ENCODE peak calls at places on chromosomes 6 and 20, in six cellular contexts. One of them, this sample, is unnamed.

GRCh38 chr6:14876778-14877613 is 368.9 kb upstream of the JARID2 start:
- DNase-seq in H1: no peak
- DNase-seq in K562: no peak
- DNase-seq in HepG2: no peak
- DNase-seq in GM12878: peak
- DNase-seq in GM12892: no peak
- DNase-seq in this sample: no peak

GRCh38 chr6:138577151-138577915 is 78.0 kb upstream of the NHSL1 start:
- DNase-seq in H1: no peak
- DNase-seq in K562: no peak
- DNase-seq in HepG2: no peak
- DNase-seq in GM12878: peak
- DNase-seq in GM12892: no peak
- DNase-seq in this sample: no peak

GRCh38 chr20:48567145-48567544 is 260.7 kb downstream of the PREX1 start:
- DNase-seq in H1: no peak
- DNase-seq in K562: no peak
- DNase-seq in HepG2: no peak
- DNase-seq in GM12878: no peak
- DNase-seq in GM12892: no peak
- DNase-seq in this sample: no peak

GRCh38 chr20:34927736-34928135 is 27.9 kb downstream of the GSS start:
- DNase-seq in H1: no peak
- DNase-seq in K562: no peak
- DNase-seq in HepG2: no peak
- DNase-seq in GM12878: no peak
- DNase-seq in GM12892: no peak
- DNase-seq in this sample: no peak

GRCh38 chr20:45044084-45044573 is 56.8 kb downstream of the KCNS1 start:
- DNase-seq in H1: peak
- DNase-seq in K562: peak
- DNase-seq in HepG2: peak
- DNase-seq in GM12878: no peak
- DNase-seq in GM12892: no peak
- DNase-seq in this sample: no peak

GRCh38 chr6:40349092-40349491 is 238.1 kb downstream of the LRFN2 start:
- DNase-seq in H1: no peak
- DNase-seq in K562: no peak
- DNase-seq in HepG2: no peak
- DNase-seq in GM12878: no peak
- DNase-seq in GM12892: no peak
- DNase-seq in this sample: no peak

GRCh38 chr6:133314951-133315350 is 73.8 kb downstream of the EYA4 start:
- DNase-seq in H1: no peak
- DNase-seq in K562: no peak
- DNase-seq in HepG2: no peak
- DNase-seq in GM12878: no peak
- DNase-seq in GM12892: no peak
- DNase-seq in this sample: no peak

GRCh38 chr20:38434310-38434741 is 802 bp downstream of the SNHG17 start:
- DNase-seq in H1: no peak
- DNase-seq in K562: no peak
- DNase-seq in HepG2: no peak
- DNase-seq in GM12878: no peak
- DNase-seq in GM12892: no peak
- DNase-seq in this sample: no peak

GRCh38 chr6:79446006-79446405 is 91.2 kb downstream of the LCA5 start:
- DNase-seq in H1: no peak
- DNase-seq in K562: no peak
- DNase-seq in HepG2: no peak
- DNase-seq in GM12878: no peak
- DNase-seq in GM12892: no peak
- DNase-seq in this sample: no peak

GRCh38 chr6:91352878-91353277 is 766.0 kb upstream of the MAP3K7 start:
- DNase-seq in H1: no peak
- DNase-seq in K562: no peak
- DNase-seq in HepG2: no peak
- DNase-seq in GM12878: no peak
- DNase-seq in GM12892: no peak
- DNase-seq in this sample: no peak

GRCh38 chr20:3981132-3981452 is 34.3 kb downstream of the RNF24 start:
- DNase-seq in H1: no peak
- DNase-seq in K562: no peak
- DNase-seq in HepG2: no peak
- DNase-seq in GM12878: no peak
- DNase-seq in GM12892: no peak
- DNase-seq in this sample: no peak

GRCh38 chr6:39029156-39030011 is 19.2 kb upstream of the GLP1R start:
- DNase-seq in H1: no peak
- DNase-seq in K562: peak
- DNase-seq in HepG2: peak
- DNase-seq in GM12878: no peak
- DNase-seq in GM12892: no peak
- DNase-seq in this sample: peak

GRCh38 chr6:1770435-1770843 is 160.7 kb downstream of the FOXC1 start:
- DNase-seq in H1: no peak
- DNase-seq in K562: no peak
- DNase-seq in HepG2: no peak
- DNase-seq in GM12878: peak
- DNase-seq in GM12892: no peak
- DNase-seq in this sample: no peak

GRCh38 chr20:57619053-57619831 is 984 bp downstream of the ZBP1 start:
- DNase-seq in H1: no peak
- DNase-seq in K562: no peak
- DNase-seq in HepG2: no peak
- DNase-seq in GM12878: peak
- DNase-seq in GM12892: no peak
- DNase-seq in this sample: no peak

GRCh38 chr20:21104466-21104761 is 1.7 kb downstream of the LINC00237 start:
- DNase-seq in H1: no peak
- DNase-seq in K562: no peak
- DNase-seq in HepG2: no peak
- DNase-seq in GM12878: no peak
- DNase-seq in GM12892: no peak
- DNase-seq in this sample: no peak

GRCh38 chr6:1404713-1405098 is 15.3 kb downstream of the FOXF2 start:
- DNase-seq in H1: no peak
- DNase-seq in K562: no peak
- DNase-seq in HepG2: no peak
- DNase-seq in GM12878: no peak
- DNase-seq in GM12892: no peak
- DNase-seq in this sample: no peak

DNA sequence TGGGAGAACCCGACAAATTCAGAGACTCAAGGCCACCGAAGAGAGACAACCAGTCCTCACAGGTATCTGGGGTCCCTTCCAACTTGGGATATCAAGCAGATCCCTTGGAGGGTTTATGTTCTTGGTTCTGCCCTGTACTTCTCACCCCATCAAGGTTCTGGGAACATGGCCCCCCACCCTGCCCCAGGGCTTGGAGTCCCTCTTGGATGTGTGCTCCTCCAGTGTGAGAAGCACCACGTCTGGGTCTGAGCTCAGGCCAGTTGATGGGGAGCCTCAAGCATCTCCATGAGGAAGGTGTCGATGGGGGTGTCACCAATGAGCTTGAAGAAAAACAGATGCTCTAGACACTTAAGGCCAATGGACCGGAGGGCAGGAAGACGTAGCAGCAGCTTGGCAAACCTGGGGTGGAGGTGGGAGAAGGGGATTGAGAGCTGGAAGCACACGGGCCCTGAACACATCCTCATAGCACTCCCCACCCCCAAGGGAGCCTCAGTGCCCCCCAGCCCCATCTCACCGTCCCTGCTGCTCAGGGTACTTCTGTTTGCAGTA is 2.2 kb upstream of the COL11A2 start:
- DNase-seq in H1: no peak
- DNase-seq in K562: no peak
- DNase-seq in HepG2: no peak
- DNase-seq in GM12878: no peak
- DNase-seq in GM12892: no peak
- DNase-seq in this sample: no peak
- TF ChIP-seq TAF1 in H1: no peak
- TF ChIP-seq TAF1 in K562: no peak
- TF ChIP-seq TAF1 in HepG2: no peak
- TF ChIP-seq TAF1 in GM12878: no peak
- TF ChIP-seq TAF1 in GM12892: no peak
- TF ChIP-seq TAF1 in this sample: no peak

GRCh38 chr6:157741889-157742615 is 81.0 kb upstream of the SNX9 start:
- DNase-seq in H1: no peak
- DNase-seq in K562: no peak
- DNase-seq in HepG2: no peak
- DNase-seq in GM12878: no peak
- DNase-seq in GM12892: no peak
- DNase-seq in this sample: no peak
- TF ChIP-seq POLR2AphosphoS5 in H1: no peak
- TF ChIP-seq POLR2AphosphoS5 in K562: no peak
- TF ChIP-seq POLR2AphosphoS5 in HepG2: no peak
- TF ChIP-seq POLR2AphosphoS5 in GM12878: no peak
- TF ChIP-seq POLR2AphosphoS5 in GM12892: no peak
- TF ChIP-seq POLR2AphosphoS5 in this sample: no peak

DNA sequence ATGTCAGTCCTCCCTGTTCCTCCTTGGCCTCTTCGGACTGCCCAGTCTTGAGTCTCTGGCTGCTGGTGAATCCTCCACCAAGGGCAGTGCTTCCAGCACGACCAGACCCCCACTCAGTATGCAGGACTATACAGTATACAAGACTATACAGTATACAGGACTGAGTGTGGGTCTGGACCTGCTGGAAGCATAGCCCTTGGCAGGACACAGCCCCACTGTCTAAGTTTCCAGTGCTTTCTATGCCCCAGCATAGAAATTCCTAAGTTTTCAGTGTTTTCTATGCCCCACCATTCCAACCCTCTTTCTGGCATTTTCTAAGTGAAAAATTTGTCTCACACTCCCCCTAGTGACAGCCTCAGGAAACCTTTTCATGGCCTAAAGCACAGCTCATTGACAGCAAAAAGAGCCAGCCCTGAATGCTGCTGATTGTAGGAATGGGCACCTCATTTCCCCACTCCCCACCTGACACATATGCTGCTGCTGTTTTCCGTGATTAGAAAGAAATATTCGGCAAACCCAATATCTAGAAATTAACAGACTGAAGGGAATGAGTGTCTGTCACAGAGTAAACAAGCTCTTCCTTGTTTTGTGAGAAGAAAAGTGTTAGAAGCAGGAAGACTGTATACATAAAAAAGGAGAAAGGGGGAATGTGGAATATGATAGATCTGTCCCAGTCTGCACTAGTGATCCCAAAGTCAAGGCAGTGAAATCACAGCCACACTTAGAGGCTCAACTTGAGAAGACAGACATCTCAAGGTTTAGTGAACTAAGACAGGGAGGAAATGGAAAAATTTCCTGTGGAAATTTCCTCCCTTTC is 206.9 kb downstream of the IBTK start:
- DNase-seq in H1: no peak
- DNase-seq in K562: peak
- DNase-seq in HepG2: peak
- DNase-seq in GM12878: peak
- DNase-seq in GM12892: no peak
- DNase-seq in this sample: no peak
- TF ChIP-seq POLR2A in H1: no peak
- TF ChIP-seq POLR2A in K562: no peak
- TF ChIP-seq POLR2A in HepG2: no peak
- TF ChIP-seq POLR2A in GM12878: no peak
- TF ChIP-seq POLR2A in GM12892: no peak
- TF ChIP-seq POLR2A in this sample: no peak

GRCh38 chr6:136696238-136696637 is 96.0 kb downstream of the MAP3K5 start:
- DNase-seq in H1: no peak
- DNase-seq in K562: no peak
- DNase-seq in HepG2: no peak
- DNase-seq in GM12878: no peak
- DNase-seq in GM12892: no peak
- DNase-seq in this sample: no peak
- TF ChIP-seq TAF1 in H1: no peak
- TF ChIP-seq TAF1 in K562: no peak
- TF ChIP-seq TAF1 in HepG2: no peak
- TF ChIP-seq TAF1 in GM12878: no peak
- TF ChIP-seq TAF1 in GM12892: no peak
- TF ChIP-seq TAF1 in this sample: no peak

GRCh38 chr6:13407709-13408695 is 79.4 kb downstream of the GFOD1 start:
- DNase-seq in H1: no peak
- DNase-seq in K562: peak
- DNase-seq in HepG2: peak
- DNase-seq in GM12878: no peak
- DNase-seq in GM12892: no peak
- DNase-seq in this sample: no peak
- TF ChIP-seq POLR2AphosphoS5 in H1: no peak
- TF ChIP-seq POLR2AphosphoS5 in K562: peak
- TF ChIP-seq POLR2AphosphoS5 in HepG2: no peak
- TF ChIP-seq POLR2AphosphoS5 in GM12878: no peak
- TF ChIP-seq POLR2AphosphoS5 in GM12892: no peak
- TF ChIP-seq POLR2AphosphoS5 in this sample: no peak

GRCh38 chr6:89828988-89829590 is 591 bp upstream of the CASP8AP2 start:
- DNase-seq in H1: no peak
- DNase-seq in K562: no peak
- DNase-seq in HepG2: no peak
- DNase-seq in GM12878: no peak
- DNase-seq in GM12892: no peak
- DNase-seq in this sample: no peak
- TF ChIP-seq POLR2A in H1: no peak
- TF ChIP-seq POLR2A in K562: peak
- TF ChIP-seq POLR2A in HepG2: no peak
- TF ChIP-seq POLR2A in GM12878: no peak
- TF ChIP-seq POLR2A in GM12892: no peak
- TF ChIP-seq POLR2A in this sample: peak

This sample was measured in GM12891.